ENCODE peak calls at places on chromosomes 1 and 21, in six cellular contexts. One of them, this sample, is unnamed.

GRCh38 chr1:48047116-48047515 is 49.9 kb upstream of the TRABD2B start:
- DNase-seq in OCI-LY7: no peak
- DNase-seq in pancreas: no peak
- DNase-seq in hepatocyte: no peak
- DNase-seq in GM12864: no peak
- DNase-seq in astrocyte of the cerebellum: no peak
- DNase-seq in this sample: no peak

GRCh38 chr1:198641966-198642656 is 3.3 kb downstream of the PTPRC start:
- DNase-seq in GM12864: no peak
- DNase-seq in hepatocyte: no peak
- DNase-seq in pancreas: no peak
- DNase-seq in astrocyte of the cerebellum: no peak
- DNase-seq in OCI-LY7: no peak
- DNase-seq in this sample: no peak

GRCh38 chr1:164480285-164480907 is 78.6 kb upstream of the PBX1 start:
- DNase-seq in hepatocyte: no peak
- DNase-seq in astrocyte of the cerebellum: no peak
- DNase-seq in OCI-LY7: no peak
- DNase-seq in pancreas: no peak
- DNase-seq in GM12864: no peak
- DNase-seq in this sample: no peak

GRCh38 chr21:15000076-15000475 is 64.7 kb downstream of the NRIP1 start:
- DNase-seq in OCI-LY7: no peak
- DNase-seq in hepatocyte: no peak
- DNase-seq in astrocyte of the cerebellum: peak
- DNase-seq in pancreas: no peak
- DNase-seq in GM12864: no peak
- DNase-seq in this sample: no peak

GRCh38 chr1:246093230-246093629 is 413.8 kb downstream of the SMYD3 start:
- DNase-seq in pancreas: no peak
- DNase-seq in GM12864: no peak
- DNase-seq in hepatocyte: no peak
- DNase-seq in OCI-LY7: no peak
- DNase-seq in astrocyte of the cerebellum: no peak
- DNase-seq in this sample: no peak

GRCh38 chr1:54800899-54801759 is at the start of gene TTC22:
- DNase-seq in hepatocyte: peak
- DNase-seq in GM12864: no peak
- DNase-seq in OCI-LY7: peak
- DNase-seq in astrocyte of the cerebellum: no peak
- DNase-seq in pancreas: peak
- DNase-seq in this sample: peak

GRCh38 chr1:117661027-117661426 is 55.2 kb downstream of the TENT5C start:
- DNase-seq in pancreas: no peak
- DNase-seq in GM12864: no peak
- DNase-seq in hepatocyte: no peak
- DNase-seq in astrocyte of the cerebellum: no peak
- DNase-seq in OCI-LY7: no peak
- DNase-seq in this sample: peak

GRCh38 chr1:245039196-245039595 is 115.6 kb upstream of the KIF26B start:
- DNase-seq in astrocyte of the cerebellum: no peak
- DNase-seq in pancreas: no peak
- DNase-seq in GM12864: no peak
- DNase-seq in OCI-LY7: no peak
- DNase-seq in hepatocyte: no peak
- DNase-seq in this sample: no peak

GRCh38 chr1:13809461-13810159 is 109.6 kb downstream of the PRDM2 start:
- DNase-seq in GM12864: no peak
- DNase-seq in hepatocyte: no peak
- DNase-seq in OCI-LY7: peak
- DNase-seq in pancreas: no peak
- DNase-seq in astrocyte of the cerebellum: no peak
- DNase-seq in this sample: peak

GRCh38 chr1:37734629-37735591 is 30.0 kb downstream of the EPHA10 start:
- DNase-seq in OCI-LY7: no peak
- DNase-seq in GM12864: no peak
- DNase-seq in hepatocyte: peak
- DNase-seq in pancreas: no peak
- DNase-seq in astrocyte of the cerebellum: no peak
- DNase-seq in this sample: peak

GRCh38 chr1:85128296-85128695 is 72.5 kb downstream of the SYDE2 start:
- DNase-seq in OCI-LY7: no peak
- DNase-seq in pancreas: no peak
- DNase-seq in hepatocyte: no peak
- DNase-seq in astrocyte of the cerebellum: no peak
- DNase-seq in GM12864: no peak
- DNase-seq in this sample: no peak

GRCh38 chr1:99728494-99729235 is 37.8 kb downstream of the FRRS1 start:
- DNase-seq in astrocyte of the cerebellum: no peak
- DNase-seq in GM12864: no peak
- DNase-seq in pancreas: no peak
- DNase-seq in OCI-LY7: peak
- DNase-seq in hepatocyte: no peak
- DNase-seq in this sample: no peak

GRCh38 chr1:222247811-222248310 is 300.0 kb downstream of the HHIPL2 start:
- DNase-seq in GM12864: no peak
- DNase-seq in OCI-LY7: no peak
- DNase-seq in pancreas: no peak
- DNase-seq in hepatocyte: no peak
- DNase-seq in astrocyte of the cerebellum: no peak
- DNase-seq in this sample: no peak

GRCh38 chr1:222792744-222793143 is 22.1 kb upstream of the DISP1 start:
- DNase-seq in hepatocyte: peak
- DNase-seq in astrocyte of the cerebellum: no peak
- DNase-seq in OCI-LY7: peak
- DNase-seq in pancreas: no peak
- DNase-seq in GM12864: no peak
- DNase-seq in this sample: no peak

GRCh38 chr1:207316622-207317510 is 4.6 kb upstream of the CD55 start:
- DNase-seq in OCI-LY7: no peak
- DNase-seq in hepatocyte: peak
- DNase-seq in pancreas: peak
- DNase-seq in GM12864: no peak
- DNase-seq in astrocyte of the cerebellum: no peak
- DNase-seq in this sample: no peak

GRCh38 chr1:79193211-79194079 is 186.9 kb upstream of the ADGRL4 start:
- DNase-seq in astrocyte of the cerebellum: no peak
- DNase-seq in hepatocyte: no peak
- DNase-seq in OCI-LY7: peak
- DNase-seq in pancreas: no peak
- DNase-seq in GM12864: no peak
- DNase-seq in this sample: no peak

GRCh38 chr1:232620356-232620841 is 9.5 kb downstream of the SIPA1L2 start:
- DNase-seq in hepatocyte: peak
- DNase-seq in astrocyte of the cerebellum: peak
- DNase-seq in OCI-LY7: peak
- DNase-seq in pancreas: peak
- DNase-seq in GM12864: no peak
- DNase-seq in this sample: no peak

GRCh38 chr1:205314986-205315618 is 6.4 kb downstream of the NUAK2 start:
- DNase-seq in pancreas: no peak
- DNase-seq in GM12864: no peak
- DNase-seq in astrocyte of the cerebellum: no peak
- DNase-seq in hepatocyte: no peak
- DNase-seq in OCI-LY7: peak
- DNase-seq in this sample: peak

GRCh38 chr1:154847891-154848290 is 22.2 kb downstream of the KCNN3 start:
- DNase-seq in OCI-LY7: no peak
- DNase-seq in pancreas: peak
- DNase-seq in GM12864: no peak
- DNase-seq in hepatocyte: peak
- DNase-seq in astrocyte of the cerebellum: no peak
- DNase-seq in this sample: no peak

GRCh38 chr1:173341307-173341706 is 134.2 kb upstream of the TNFSF4 start:
- DNase-seq in OCI-LY7: no peak
- DNase-seq in astrocyte of the cerebellum: peak
- DNase-seq in hepatocyte: no peak
- DNase-seq in GM12864: no peak
- DNase-seq in pancreas: no peak
- DNase-seq in this sample: no peak

GRCh38 chr1:244280221-244280620 is 171.5 kb downstream of the ADSS2 start:
- DNase-seq in astrocyte of the cerebellum: no peak
- DNase-seq in OCI-LY7: no peak
- DNase-seq in GM12864: no peak
- DNase-seq in pancreas: no peak
- DNase-seq in hepatocyte: no peak
- DNase-seq in this sample: no peak

GRCh38 chr1:159908255-159908905 is 8.4 kb upstream of the CFAP45 start:
- DNase-seq in hepatocyte: no peak
- DNase-seq in astrocyte of the cerebellum: no peak
- DNase-seq in pancreas: no peak
- DNase-seq in OCI-LY7: no peak
- DNase-seq in GM12864: no peak
- DNase-seq in this sample: no peak

GRCh38 chr1:46582972-46583371 is 21.1 kb downstream of the MKNK1 start:
- DNase-seq in hepatocyte: no peak
- DNase-seq in astrocyte of the cerebellum: no peak
- DNase-seq in GM12864: no peak
- DNase-seq in pancreas: no peak
- DNase-seq in OCI-LY7: no peak
- DNase-seq in this sample: no peak

GRCh38 chr1:55904541-55904940 is 674.8 kb downstream of the PLPP3 start:
- DNase-seq in pancreas: no peak
- DNase-seq in astrocyte of the cerebellum: no peak
- DNase-seq in OCI-LY7: no peak
- DNase-seq in hepatocyte: no peak
- DNase-seq in GM12864: no peak
- DNase-seq in this sample: no peak

GRCh38 chr1:91189096-91189495 is 167.3 kb upstream of the ZNF644 start:
- DNase-seq in OCI-LY7: no peak
- DNase-seq in pancreas: no peak
- DNase-seq in GM12864: no peak
- DNase-seq in astrocyte of the cerebellum: no peak
- DNase-seq in hepatocyte: no peak
- DNase-seq in this sample: no peak

GRCh38 chr1:232891656-232892317 is 58.6 kb upstream of the NTPCR start:
- DNase-seq in GM12864: no peak
- DNase-seq in OCI-LY7: no peak
- DNase-seq in hepatocyte: no peak
- DNase-seq in pancreas: no peak
- DNase-seq in astrocyte of the cerebellum: no peak
- DNase-seq in this sample: no peak

GRCh38 chr1:217089239-217090014 is 366.2 kb upstream of the ESRRG start:
- DNase-seq in astrocyte of the cerebellum: no peak
- DNase-seq in OCI-LY7: no peak
- DNase-seq in pancreas: peak
- DNase-seq in hepatocyte: peak
- DNase-seq in GM12864: no peak
- DNase-seq in this sample: no peak

GRCh38 chr21:45405271-45405818 is 380 bp downstream of the COL18A1 start:
- DNase-seq in pancreas: no peak
- DNase-seq in OCI-LY7: no peak
- DNase-seq in GM12864: no peak
- DNase-seq in hepatocyte: peak
- DNase-seq in astrocyte of the cerebellum: no peak
- DNase-seq in this sample: no peak

DNA sequence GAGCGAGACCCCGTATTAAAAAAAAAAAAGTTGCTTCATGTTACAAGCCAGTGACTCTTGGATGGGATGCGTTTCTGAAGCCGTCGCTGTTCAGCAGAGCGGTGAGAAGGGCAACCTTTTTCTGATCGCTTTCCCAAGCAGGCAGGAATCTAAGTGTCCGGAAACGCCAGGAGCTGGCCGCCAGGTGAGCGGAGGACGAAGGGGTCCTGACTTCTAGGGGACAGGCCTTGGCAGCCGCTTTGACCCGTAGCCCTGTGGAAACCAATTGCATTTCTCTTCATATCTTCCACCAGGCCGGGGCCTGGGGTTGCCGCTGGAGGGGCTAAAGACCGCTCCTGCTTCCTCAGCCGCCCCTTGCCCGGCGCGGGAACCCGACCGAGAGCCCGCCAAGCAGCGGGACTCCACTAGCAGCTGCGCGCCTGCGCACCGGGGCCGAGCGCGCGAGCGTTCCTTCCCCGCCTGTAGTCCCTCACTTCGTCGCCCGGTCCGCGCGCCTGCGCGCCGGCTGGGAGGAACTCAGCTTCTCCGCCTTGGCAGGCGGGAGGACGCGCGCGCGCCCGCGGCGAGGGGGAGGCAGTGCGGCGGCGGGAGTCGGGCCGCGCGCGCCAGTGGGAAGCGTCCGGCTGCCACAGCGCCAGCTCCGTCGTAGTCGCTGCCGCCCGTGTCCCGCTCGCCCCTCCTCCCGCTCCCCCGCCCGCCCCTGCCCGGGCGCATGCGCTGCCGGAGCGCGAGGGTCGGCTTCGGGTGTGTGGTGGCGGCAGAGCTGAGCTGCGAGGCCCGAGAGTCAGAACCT is at the start of gene SPEN:
- DNase-seq in pancreas: peak
- DNase-seq in OCI-LY7: peak
- DNase-seq in hepatocyte: peak
- DNase-seq in astrocyte of the cerebellum: peak
- DNase-seq in GM12864: peak
- DNase-seq in this sample: peak
- TF ChIP-seq CTCF in pancreas: no peak
- TF ChIP-seq CTCF in OCI-LY7: no peak
- TF ChIP-seq CTCF in hepatocyte: peak
- TF ChIP-seq CTCF in astrocyte of the cerebellum: no peak
- TF ChIP-seq CTCF in GM12864: peak
- TF ChIP-seq CTCF in this sample: no peak

GRCh38 chr1:29689372-29690030 is 453.2 kb downstream of the PTPRU start:
- DNase-seq in pancreas: no peak
- DNase-seq in hepatocyte: no peak
- DNase-seq in astrocyte of the cerebellum: no peak
- DNase-seq in OCI-LY7: no peak
- DNase-seq in GM12864: no peak
- DNase-seq in this sample: no peak
- TF ChIP-seq CTCF in pancreas: no peak
- TF ChIP-seq CTCF in hepatocyte: no peak
- TF ChIP-seq CTCF in astrocyte of the cerebellum: no peak
- TF ChIP-seq CTCF in OCI-LY7: no peak
- TF ChIP-seq CTCF in GM12864: peak
- TF ChIP-seq CTCF in this sample: no peak

GRCh38 chr21:32770514-32771133 is 931 bp downstream of the PAXBP1 start:
- DNase-seq in pancreas: no peak
- DNase-seq in OCI-LY7: peak
- DNase-seq in GM12864: no peak
- DNase-seq in astrocyte of the cerebellum: no peak
- DNase-seq in hepatocyte: peak
- DNase-seq in this sample: no peak
- TF ChIP-seq CTCF in pancreas: no peak
- TF ChIP-seq CTCF in OCI-LY7: no peak
- TF ChIP-seq CTCF in GM12864: no peak
- TF ChIP-seq CTCF in astrocyte of the cerebellum: no peak
- TF ChIP-seq CTCF in hepatocyte: no peak
- TF ChIP-seq CTCF in this sample: no peak

DNA sequence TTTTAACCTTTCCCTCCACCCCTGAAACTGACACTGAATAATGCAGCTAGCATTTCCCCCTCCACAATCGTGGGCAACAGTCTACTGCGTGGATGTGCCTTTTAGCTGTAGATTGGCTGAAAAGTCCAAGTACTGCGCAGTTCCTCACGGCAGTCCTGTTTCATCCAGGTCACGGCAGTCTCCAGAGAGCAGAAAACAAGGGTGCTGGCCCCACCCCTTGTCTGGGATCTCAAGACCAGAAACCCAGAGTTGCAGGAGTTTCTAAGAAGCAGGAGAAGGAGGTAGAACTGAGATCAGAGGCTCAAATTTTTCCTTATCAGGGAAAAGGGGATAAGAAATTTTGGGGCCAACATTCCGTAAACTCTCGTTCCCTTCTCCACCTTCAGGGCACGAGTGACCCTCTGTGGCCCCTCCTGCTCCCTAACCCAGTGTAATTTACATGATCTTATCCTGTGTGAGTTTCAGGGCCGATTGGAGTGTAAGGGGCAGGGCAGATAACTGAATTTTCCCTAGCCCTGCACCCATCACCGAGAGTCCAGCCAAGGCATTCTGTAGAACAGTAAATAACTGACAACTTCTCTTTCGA is 25.9 kb upstream of the PLA2G2C start:
- DNase-seq in hepatocyte: no peak
- DNase-seq in pancreas: no peak
- DNase-seq in OCI-LY7: no peak
- DNase-seq in GM12864: no peak
- DNase-seq in astrocyte of the cerebellum: no peak
- DNase-seq in this sample: no peak
- TF ChIP-seq CTCF in hepatocyte: no peak
- TF ChIP-seq CTCF in pancreas: no peak
- TF ChIP-seq CTCF in OCI-LY7: no peak
- TF ChIP-seq CTCF in GM12864: no peak
- TF ChIP-seq CTCF in astrocyte of the cerebellum: no peak
- TF ChIP-seq CTCF in this sample: no peak